ENCODE peak calls at places on chromosomes 1 and 21, in nine cellular contexts. E, O, J, P, I, X, N, W and S are unnamed samples.

GRCh38 chr1:32990887-32991286 is 26.3 kb upstream of the RNF19B start:
- DNase-seq in E (no peak), O (no peak), J (no peak), P (no peak), I (no peak), X (no peak), N (no peak), W (no peak), S (no peak)

GRCh38 chr1:15324867-15325335 is 77.9 kb downstream of the FHAD1 start:
- DNase-seq in E (no peak), O (no peak), J (no peak), P (no peak), I (no peak), X (no peak), N (no peak), W (no peak), S (no peak)

GRCh38 chr1:7707527-7707926 is 63.6 kb upstream of the VAMP3 start:
- DNase-seq in E (no peak), O (no peak), J (no peak), P (no peak), I (no peak), X (peak), N (no peak), W (no peak), S (peak)

GRCh38 chr1:157838966-157839365 is 2.6 kb downstream of the CD5L start:
- DNase-seq in E (no peak), O (no peak), J (no peak), P (no peak), I (no peak), X (no peak), N (no peak), W (no peak), S (no peak)

GRCh38 chr1:179313004-179313403 is 19.4 kb downstream of the SOAT1 start:
- DNase-seq in E (no peak), O (no peak), J (no peak), P (no peak), I (no peak), X (no peak), N (no peak), W (no peak), S (no peak)

GRCh38 chr21:32096411-32096810 is 182.4 kb downstream of the MIS18A start:
- DNase-seq in E (no peak), O (no peak), J (no peak), P (no peak), I (peak), X (no peak), N (no peak), W (peak), S (peak)

GRCh38 chr1:183023146-183023600 is at the start of gene LAMC1:
- DNase-seq in E (peak), O (no peak), J (peak), P (no peak), I (peak), X (peak), N (peak), W (peak), S (peak)

GRCh38 chr1:156963621-156964020 is 43.2 kb downstream of the LRRC71 start:
- DNase-seq in E (no peak), O (peak), J (peak), P (peak), I (no peak), X (no peak), N (no peak), W (no peak), S (peak)

GRCh38 chr1:57162607-57163235 is 196.9 kb upstream of the C8B start:
- DNase-seq in E (no peak), O (no peak), J (no peak), P (no peak), I (no peak), X (no peak), N (no peak), W (no peak), S (no peak)

GRCh38 chr1:159889202-159889601 is 10.8 kb downstream of the CFAP45 start:
- DNase-seq in E (no peak), O (no peak), J (no peak), P (no peak), I (no peak), X (no peak), N (no peak), W (no peak), S (no peak)

GRCh38 chr1:13807213-13807612 is 107.2 kb downstream of the PRDM2 start:
- DNase-seq in E (no peak), O (no peak), J (no peak), P (no peak), I (no peak), X (peak), N (peak), W (peak), S (peak)

GRCh38 chr1:13948851-13949490 is 249.0 kb downstream of the PRDM2 start:
- DNase-seq in E (no peak), O (no peak), J (peak), P (no peak), I (no peak), X (no peak), N (no peak), W (peak), S (no peak)

GRCh38 chr21:41815652-41816582 is 49.1 kb upstream of the RIPK4 start:
- DNase-seq in E (no peak), O (no peak), J (no peak), P (no peak), I (no peak), X (no peak), N (no peak), W (no peak), S (no peak)

GRCh38 chr1:84143796-84144565 is at the start of gene PRKACB:
- DNase-seq in E (no peak), O (peak), J (no peak), P (no peak), I (peak), X (peak), N (no peak), W (peak), S (peak)

GRCh38 chr1:51878616-51879336 is at the start of gene NRDC:
- DNase-seq in E (peak), O (peak), J (peak), P (peak), I (peak), X (peak), N (peak), W (peak), S (peak)

GRCh38 chr1:998051-998821 is 1.7 kb downstream of the HES4 start:
- DNase-seq in E (no peak), O (no peak), J (no peak), P (no peak), I (no peak), X (no peak), N (peak), W (peak), S (no peak)

GRCh38 chr1:183602510-183602909 is 12.3 kb upstream of the NCF2 start:
- DNase-seq in E (no peak), O (no peak), J (no peak), P (no peak), I (no peak), X (no peak), N (no peak), W (no peak), S (no peak)

GRCh38 chr1:222711319-222712252 is 705 bp downstream of the AIDA start:
- DNase-seq in E (peak), O (peak), J (peak), P (peak), I (peak), X (peak), N (peak), W (peak), S (peak)